ENCODE peak calls at places on chromosomes 1 and 21, in four cellular contexts. One of them, this sample, is unnamed.
A peak's percentile ranks its signal among the peaks of the same experiment; 100 is the strongest.

GRCh38 chr1:67646145-67647035 is 38.6 kb upstream of the GADD45A start:
- DNase-seq in PC-3: peak; percentile 7
- DNase-seq in CD4-positive, alpha-beta memory T cell: no peak
- DNase-seq in mesenchymal stem cell: peak; percentile 45
- DNase-seq in this sample: no peak

GRCh38 chr1:155078496-155079209 is at the start of gene EFNA3:
- DNase-seq in PC-3: peak; percentile 81
- DNase-seq in CD4-positive, alpha-beta memory T cell: no peak
- DNase-seq in mesenchymal stem cell: peak; percentile 42
- DNase-seq in this sample: peak; percentile 43

GRCh38 chr1:75083223-75083622 is 51.0 kb upstream of the LHX8 start:
- DNase-seq in PC-3: no peak
- DNase-seq in CD4-positive, alpha-beta memory T cell: no peak
- DNase-seq in mesenchymal stem cell: no peak
- DNase-seq in this sample: no peak

GRCh38 chr1:231013391-231014015 is 26.6 kb downstream of the FAM89A start:
- DNase-seq in PC-3: peak; percentile 41
- DNase-seq in CD4-positive, alpha-beta memory T cell: no peak
- DNase-seq in mesenchymal stem cell: no peak
- DNase-seq in this sample: no peak

GRCh38 chr1:176017722-176018121 is 189.4 kb downstream of the COP1 start:
- DNase-seq in PC-3: no peak
- DNase-seq in CD4-positive, alpha-beta memory T cell: no peak
- DNase-seq in mesenchymal stem cell: no peak
- DNase-seq in this sample: no peak

GRCh38 chr1:240031414-240031813 is 60.3 kb upstream of the FMN2 start:
- DNase-seq in PC-3: peak; percentile 75
- DNase-seq in CD4-positive, alpha-beta memory T cell: no peak
- DNase-seq in mesenchymal stem cell: peak; percentile 67
- DNase-seq in this sample: no peak

GRCh38 chr1:27153549-27153886 is 1.4 kb downstream of the SLC9A1 start:
- DNase-seq in PC-3: no peak
- DNase-seq in CD4-positive, alpha-beta memory T cell: peak; percentile 24
- DNase-seq in mesenchymal stem cell: peak; percentile 36
- DNase-seq in this sample: no peak

GRCh38 chr1:107965112-107965991 is at the start of gene VAV3:
- DNase-seq in PC-3: peak; percentile 67
- DNase-seq in CD4-positive, alpha-beta memory T cell: no peak
- DNase-seq in mesenchymal stem cell: peak; percentile 64
- DNase-seq in this sample: no peak

GRCh38 chr1:234820597-234820996 is 210.6 kb upstream of the IRF2BP2 start:
- DNase-seq in PC-3: no peak
- DNase-seq in CD4-positive, alpha-beta memory T cell: no peak
- DNase-seq in mesenchymal stem cell: no peak
- DNase-seq in this sample: no peak

GRCh38 chr1:116167625-116168276 is 56.6 kb downstream of the MAB21L3 start:
- DNase-seq in PC-3: no peak
- DNase-seq in CD4-positive, alpha-beta memory T cell: no peak
- DNase-seq in mesenchymal stem cell: peak; percentile 47
- DNase-seq in this sample: no peak

GRCh38 chr1:4177425-4178150 is 277.5 kb upstream of the C1orf174 start:
- DNase-seq in PC-3: no peak
- DNase-seq in CD4-positive, alpha-beta memory T cell: no peak
- DNase-seq in mesenchymal stem cell: no peak
- DNase-seq in this sample: no peak

GRCh38 chr1:178768423-178768822 is 43.4 kb downstream of the RALGPS2 start:
- DNase-seq in PC-3: peak; percentile 54
- DNase-seq in CD4-positive, alpha-beta memory T cell: no peak
- DNase-seq in mesenchymal stem cell: peak; percentile 20
- DNase-seq in this sample: no peak

GRCh38 chr1:248926401-248927182 is 20.6 kb downstream of the PGBD2 start:
- DNase-seq in PC-3: peak; percentile 90
- DNase-seq in CD4-positive, alpha-beta memory T cell: no peak
- DNase-seq in mesenchymal stem cell: peak; percentile 93
- DNase-seq in this sample: no peak

GRCh38 chr1:170133663-170134062 is 12.1 kb upstream of the NTMT2 start:
- DNase-seq in PC-3: no peak
- DNase-seq in CD4-positive, alpha-beta memory T cell: no peak
- DNase-seq in mesenchymal stem cell: no peak
- DNase-seq in this sample: no peak

GRCh38 chr1:113042336-113043143 is 30.5 kb upstream of the LRIG2 start:
- DNase-seq in PC-3: peak; percentile 90
- DNase-seq in CD4-positive, alpha-beta memory T cell: no peak
- DNase-seq in mesenchymal stem cell: peak; percentile 81
- DNase-seq in this sample: no peak

GRCh38 chr21:44366586-44367211 is 13.3 kb downstream of the TRPM2 start:
- DNase-seq in PC-3: no peak
- DNase-seq in CD4-positive, alpha-beta memory T cell: no peak
- DNase-seq in mesenchymal stem cell: no peak
- DNase-seq in this sample: no peak

GRCh38 chr1:87325982-87326738 is 2.5 kb upstream of the LMO4 start:
- DNase-seq in PC-3: peak; percentile 81
- DNase-seq in CD4-positive, alpha-beta memory T cell: peak; percentile 56
- DNase-seq in mesenchymal stem cell: peak; percentile 54
- DNase-seq in this sample: no peak

GRCh38 chr1:68516066-68516465 is 19.2 kb upstream of the DEPDC1 start:
- DNase-seq in PC-3: peak; percentile 24
- DNase-seq in CD4-positive, alpha-beta memory T cell: no peak
- DNase-seq in mesenchymal stem cell: no peak
- DNase-seq in this sample: no peak

GRCh38 chr21:43718872-43719747 is at the start of gene PDXK:
- DNase-seq in PC-3: peak; percentile 95
- DNase-seq in CD4-positive, alpha-beta memory T cell: peak; percentile 82
- DNase-seq in mesenchymal stem cell: peak; percentile 80
- DNase-seq in this sample: peak; percentile 73

GRCh38 chr1:43857163-43857562 is 76.4 kb upstream of the ARTN start:
- DNase-seq in PC-3: no peak
- DNase-seq in CD4-positive, alpha-beta memory T cell: no peak
- DNase-seq in mesenchymal stem cell: no peak
- DNase-seq in this sample: no peak

GRCh38 chr1:236736761-236737160 is 50.5 kb downstream of the ACTN2 start:
- DNase-seq in PC-3: no peak
- DNase-seq in CD4-positive, alpha-beta memory T cell: no peak
- DNase-seq in mesenchymal stem cell: no peak
- DNase-seq in this sample: no peak

GRCh38 chr1:168932539-168932938 is 174.0 kb upstream of the ATP1B1 start:
- DNase-seq in PC-3: peak; percentile 87
- DNase-seq in CD4-positive, alpha-beta memory T cell: no peak
- DNase-seq in mesenchymal stem cell: peak; percentile 31
- DNase-seq in this sample: no peak

GRCh38 chr1:231998791-231999190 is 372.2 kb downstream of the DISC1 start:
- DNase-seq in PC-3: no peak
- DNase-seq in CD4-positive, alpha-beta memory T cell: no peak
- DNase-seq in mesenchymal stem cell: no peak
- DNase-seq in this sample: no peak

DNA sequence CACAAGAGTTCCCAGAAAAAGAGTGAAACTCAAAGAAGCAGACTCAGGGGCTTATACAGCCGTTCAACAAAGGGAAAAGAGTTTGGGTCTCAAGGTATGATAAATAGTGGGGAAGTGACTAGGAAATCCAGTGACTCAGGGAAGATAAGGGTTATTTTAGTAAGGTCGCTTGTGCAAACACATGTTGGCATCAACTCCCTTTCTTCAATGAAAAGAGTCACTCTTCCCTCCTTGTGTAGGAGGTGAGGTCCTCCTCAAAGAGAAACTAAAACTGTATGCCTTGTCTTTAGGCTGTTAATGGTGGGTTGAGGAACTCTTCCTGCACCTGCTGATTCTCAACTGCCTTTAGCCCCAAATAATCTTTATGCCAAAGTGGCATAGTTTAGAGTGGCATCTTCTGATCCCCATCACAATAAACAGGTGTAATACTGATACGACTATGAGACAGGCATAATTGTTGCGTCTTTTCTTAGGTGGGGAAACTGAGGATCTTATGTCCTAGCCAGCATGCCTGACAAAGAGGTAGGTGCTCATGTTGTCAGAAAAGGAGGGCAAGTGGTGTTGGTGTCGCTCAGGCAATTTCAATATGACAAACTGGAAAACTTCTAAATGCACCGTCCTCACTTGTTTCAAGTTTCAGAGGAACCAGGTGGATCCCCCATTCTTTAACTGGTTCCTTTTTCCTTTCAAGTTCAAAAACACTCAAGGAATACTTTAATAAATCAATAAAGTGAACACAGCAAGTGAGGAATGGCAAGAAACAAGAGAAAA is 294.1 kb upstream of the RUNX1 start:
- DNase-seq in PC-3: peak; percentile 71
- DNase-seq in CD4-positive, alpha-beta memory T cell: no peak
- DNase-seq in mesenchymal stem cell: no peak
- DNase-seq in this sample: no peak
- H3K4me3 ChIP-seq in PC-3: no peak overlapping the region
- H3K4me3 ChIP-seq in CD4-positive, alpha-beta memory T cell: peak overlapping the region; percentile 18
- H3K4me3 ChIP-seq in mesenchymal stem cell: no peak overlapping the region
- H3K4me3 ChIP-seq in this sample: peak overlapping the region; percentile 33

GRCh38 chr1:32901823-32902534 is 790 bp upstream of the TMEM54 start:
- DNase-seq in PC-3: no peak
- DNase-seq in CD4-positive, alpha-beta memory T cell: no peak
- DNase-seq in mesenchymal stem cell: no peak
- DNase-seq in this sample: no peak

GRCh38 chr1:32899586-32900296 is 1.4 kb downstream of the TMEM54 start:
- DNase-seq in PC-3: no peak
- DNase-seq in CD4-positive, alpha-beta memory T cell: no peak
- DNase-seq in mesenchymal stem cell: no peak
- DNase-seq in this sample: no peak

GRCh38 chr1:32902535-32902920 is 1.3 kb upstream of the TMEM54 start:
- DNase-seq in PC-3: no peak
- DNase-seq in CD4-positive, alpha-beta memory T cell: no peak
- DNase-seq in mesenchymal stem cell: no peak
- DNase-seq in this sample: no peak

GRCh38 chr1:32900371-32900955 is 726 bp downstream of the TMEM54 start:
- DNase-seq in PC-3: no peak
- DNase-seq in CD4-positive, alpha-beta memory T cell: no peak
- DNase-seq in mesenchymal stem cell: no peak
- DNase-seq in this sample: no peak

GRCh38 chr1:32900956-32901822 is at the start of gene TMEM54:
- DNase-seq in PC-3: peak; percentile 76
- DNase-seq in CD4-positive, alpha-beta memory T cell: no peak
- DNase-seq in mesenchymal stem cell: no peak
- DNase-seq in this sample: no peak
- H3K4me1 ChIP-seq in PC-3: peaks cover 10% of the 10 kb centered on the region
- H3K4me1 ChIP-seq in CD4-positive, alpha-beta memory T cell: peaks cover 9% of the 10 kb centered on the region
- H3K4me1 ChIP-seq in mesenchymal stem cell: peaks cover 11% of the 10 kb centered on the region
- H3K4me1 ChIP-seq in this sample: peaks cover 12% of the 10 kb centered on the region

DNA sequence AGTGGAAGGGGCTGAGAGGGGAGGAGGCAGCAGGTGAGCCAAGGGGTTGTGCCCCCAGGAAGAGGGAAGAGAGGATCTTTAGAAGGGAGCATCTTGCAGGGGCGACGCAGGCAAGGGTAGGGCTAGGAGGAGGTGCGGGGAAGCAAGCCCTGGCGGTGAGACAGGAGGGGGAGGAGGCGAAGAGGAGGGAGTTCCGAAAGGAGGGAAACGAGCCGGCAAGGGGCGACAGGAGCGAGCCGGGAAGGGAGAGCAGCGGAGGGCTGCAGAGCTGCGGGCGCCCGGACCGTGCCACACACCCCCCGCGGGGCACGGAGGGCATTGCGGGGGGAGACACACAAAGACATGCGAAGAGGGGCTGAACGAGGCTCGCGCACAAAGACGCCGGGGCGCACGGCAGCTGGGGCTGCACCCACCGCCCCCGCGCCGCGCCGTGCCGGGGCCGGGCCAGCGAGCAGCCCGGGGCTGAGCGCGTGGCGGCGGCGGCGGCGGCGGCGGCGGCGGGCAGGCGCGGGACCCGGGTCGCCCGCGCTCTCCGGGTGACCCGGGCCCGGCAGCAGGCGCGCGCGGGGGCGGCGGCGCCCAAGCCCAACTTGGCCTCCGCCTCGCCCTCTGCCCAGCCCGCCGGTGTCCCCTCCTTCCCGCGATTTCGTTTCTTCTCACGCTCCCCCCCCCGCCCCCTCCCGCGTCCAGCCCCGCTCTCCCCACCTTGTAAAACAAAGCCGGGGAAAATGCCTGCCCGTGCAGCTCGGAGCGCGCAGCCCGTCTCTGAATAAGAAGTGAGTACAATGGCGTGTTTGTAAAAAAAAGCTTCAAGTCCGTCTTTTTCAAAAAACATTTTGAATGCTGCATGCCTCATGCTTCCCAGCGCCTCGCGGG is at the start of gene KCNK2:
- DNase-seq in PC-3: peak; percentile 28
- DNase-seq in CD4-positive, alpha-beta memory T cell: no peak
- DNase-seq in mesenchymal stem cell: peak; percentile 16
- DNase-seq in this sample: no peak
- H3K4me3 ChIP-seq in PC-3: peak within 1 kb of the TSS; percentile 67
- H3K4me3 ChIP-seq in CD4-positive, alpha-beta memory T cell: no peak within 1 kb of the TSS
- H3K4me3 ChIP-seq in mesenchymal stem cell: peak within 1 kb of the TSS; percentile 62
- H3K4me3 ChIP-seq in this sample: no peak within 1 kb of the TSS

GRCh38 chr1:223720987-223721591 is 8.8 kb downstream of the CAPN2 start:
- DNase-seq in PC-3: peak; percentile 74
- DNase-seq in CD4-positive, alpha-beta memory T cell: no peak
- DNase-seq in mesenchymal stem cell: peak; percentile 95
- DNase-seq in this sample: no peak
- H3K4me1 ChIP-seq in PC-3: peaks cover 81% of the 10 kb centered on the region
- H3K4me1 ChIP-seq in CD4-positive, alpha-beta memory T cell: peaks cover 86% of the 10 kb centered on the region
- H3K4me1 ChIP-seq in mesenchymal stem cell: peaks cover 38% of the 10 kb centered on the region
- H3K4me1 ChIP-seq in this sample: peaks cover 48% of the 10 kb centered on the region

GRCh38 chr1:19665044-19665455 is 375 bp downstream of the HTR6 start:
- DNase-seq in PC-3: no peak
- DNase-seq in CD4-positive, alpha-beta memory T cell: peak; percentile 36
- DNase-seq in mesenchymal stem cell: no peak
- DNase-seq in this sample: no peak
- H3K4me3 ChIP-seq in PC-3: peak overlapping the region; percentile 32
- H3K4me3 ChIP-seq in CD4-positive, alpha-beta memory T cell: no peak overlapping the region
- H3K4me3 ChIP-seq in mesenchymal stem cell: peak overlapping the region; percentile 9
- H3K4me3 ChIP-seq in this sample: peak overlapping the region; percentile 40

DNA sequence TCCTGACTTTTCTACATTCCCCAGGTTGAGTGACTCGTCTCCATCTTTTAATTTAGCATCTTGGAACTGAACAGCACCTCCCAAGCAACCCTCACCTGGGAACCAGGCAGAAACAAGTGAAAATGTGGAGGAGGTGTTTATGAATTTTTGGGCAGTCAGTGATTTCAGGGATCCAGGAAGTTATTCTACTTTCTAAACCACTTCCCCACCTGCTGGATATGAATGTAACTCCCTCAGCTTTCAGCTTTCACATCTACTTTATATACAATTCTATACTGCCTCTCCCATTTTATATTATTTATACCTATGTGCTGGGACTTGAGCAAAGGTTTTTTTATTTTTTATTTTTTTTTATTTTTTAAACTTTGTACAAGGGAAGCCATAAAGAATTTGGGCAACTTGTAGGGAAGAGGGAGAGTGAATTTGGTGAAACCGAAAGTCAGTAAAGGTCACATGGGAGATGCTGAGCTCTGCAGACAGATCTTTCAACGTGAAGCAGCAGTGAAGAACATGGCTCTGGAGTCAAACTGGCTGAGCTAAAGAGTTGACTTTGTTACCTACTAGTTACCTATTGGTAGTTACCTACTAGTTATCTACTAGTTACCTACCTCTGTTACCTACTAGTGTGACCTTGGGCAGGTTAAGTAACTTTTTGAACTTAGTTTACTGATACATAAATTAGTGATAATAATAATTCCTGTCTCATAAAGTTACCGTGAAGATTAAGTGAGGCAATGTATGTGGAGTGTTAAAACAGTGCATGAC is 45.5 kb downstream of the DDR2 start:
- DNase-seq in PC-3: no peak
- DNase-seq in CD4-positive, alpha-beta memory T cell: no peak
- DNase-seq in mesenchymal stem cell: no peak
- DNase-seq in this sample: no peak
- H3K4me1 ChIP-seq in PC-3: peaks cover 38% of the 10 kb centered on the region
- H3K4me1 ChIP-seq in CD4-positive, alpha-beta memory T cell: no peaks in the 10 kb centered on the region
- H3K4me1 ChIP-seq in mesenchymal stem cell: peaks cover 16% of the 10 kb centered on the region
- H3K4me1 ChIP-seq in this sample: no peaks in the 10 kb centered on the region

GRCh38 chr1:164602142-164602429 is 43.1 kb downstream of the PBX1 start:
- DNase-seq in PC-3: peak; percentile 94
- DNase-seq in CD4-positive, alpha-beta memory T cell: no peak
- DNase-seq in mesenchymal stem cell: no peak
- DNase-seq in this sample: no peak
- H3K4me3 ChIP-seq in PC-3: peak overlapping the region; percentile 37
- H3K4me3 ChIP-seq in CD4-positive, alpha-beta memory T cell: no peak overlapping the region
- H3K4me3 ChIP-seq in mesenchymal stem cell: no peak overlapping the region
- H3K4me3 ChIP-seq in this sample: no peak overlapping the region